ENCODE peak calls at places on chromosomes 13 and 19, in five cellular contexts. Y is stimulated activated CD8-positive, alpha-beta memory T cell treated with anti-CD3 and anti-CD28 coated beads, Interleukin-4, amount 100 ng/mL, for 1 hour; L is lower leg skin; M is erythroblast; J is H54. N is an unnamed sample.

GRCh38 chr19:3458229-3458555 is 22.1 kb downstream of the SMIM24 start:
- DNase-seq in Y (no peak), L (no peak), M (no peak), J (no peak), N (no peak)

GRCh38 chr13:114143806-114144605 is 11.6 kb upstream of the RASA3 start:
- DNase-seq in Y (no peak), L (no peak), M (no peak), J (no peak), N (peak)

GRCh38 chr19:47703301-47703700 is 9.9 kb upstream of the EHD2 start:
- DNase-seq in Y (no peak), L (no peak), M (no peak), J (no peak), N (no peak)

GRCh38 chr19:34341935-34342680 is 22.9 kb upstream of the GPI start:
- DNase-seq in Y (no peak), L (no peak), M (no peak), J (no peak), N (no peak)

GRCh38 chr19:20077791-20078463 is at the start of gene ZNF90:
- DNase-seq in Y (peak), L (peak), M (peak), J (peak), N (peak)

GRCh38 chr13:114268344-114269280 is 12.8 kb upstream of the UPF3A start:
- DNase-seq in Y (no peak), L (no peak), M (no peak), J (no peak), N (no peak)

GRCh38 chr19:41320185-41320518 is 10.2 kb downstream of the CCDC97 start:
- DNase-seq in Y (no peak), L (no peak), M (no peak), J (no peak), N (no peak)

GRCh38 chr19:3409346-3410064 is 43.1 kb downstream of the NFIC start:
- DNase-seq in Y (no peak), L (peak), M (no peak), J (no peak), N (no peak)

GRCh38 chr13:51523082-51523518 is 61.2 kb upstream of the WDFY2 start:
- DNase-seq in Y (no peak), L (peak), M (no peak), J (no peak), N (no peak)

GRCh38 chr19:10230155-10230903 is 802 bp downstream of the S1PR2 start:
- DNase-seq in Y (no peak), L (peak), M (peak), J (no peak), N (peak)

GRCh38 chr19:28607066-28607583 is 605.8 kb downstream of the UQCRFS1 start:
- DNase-seq in Y (no peak), L (no peak), M (no peak), J (no peak), N (no peak)

N was measured in K562.